ENCODE peak calls at places on chromosomes 12 and 14, in six cellular contexts. B, I, Q, H, R and J are unnamed samples.

GRCh38 chr12:1697253-1697652 is 6.4 kb downstream of the ADIPOR2 start:
- DNase-seq in I (no peak), Q (no peak), R (no peak), B (no peak), H (no peak), J (no peak)

GRCh38 chr12:109057376-109057775 is 5.0 kb downstream of the USP30 start:
- DNase-seq in I (no peak), R (no peak), B (no peak), H (no peak), Q (no peak), J (no peak)

GRCh38 chr14:76091036-76091435 is 60.7 kb upstream of the GPATCH2L start:
- DNase-seq in I (peak), H (no peak), B (no peak), R (no peak), Q (no peak), J (peak)

GRCh38 chr14:72063761-72064282 is 131.6 kb downstream of the RGS6 start:
- DNase-seq in I (no peak), B (no peak), R (no peak), Q (no peak), H (no peak), J (no peak)

GRCh38 chr12:45762185-45763110 is 32.9 kb downstream of the ARID2 start:
- DNase-seq in R (no peak), I (peak), B (peak), Q (peak), H (peak), J (peak)

GRCh38 chr14:24692382-24693352 is 58.7 kb upstream of the GZMB start:
- DNase-seq in B (no peak), H (no peak), R (no peak), Q (no peak), I (no peak), J (no peak)

GRCh38 chr12:50517456-50518048 is 12.8 kb downstream of the DIP2B start:
- DNase-seq in B (peak), I (no peak), H (peak), R (peak), Q (no peak), J (peak)

GRCh38 chr14:23435540-23436326 is at the start of gene MYH7:
- DNase-seq in R (no peak), H (no peak), I (no peak), B (no peak), Q (no peak), J (peak)

GRCh38 chr12:116164976-116165425 is 112.5 kb downstream of the MED13L start:
- DNase-seq in I (no peak), R (no peak), Q (no peak), B (peak), H (peak), J (no peak)

GRCh38 chr12:119115296-119115905 is 63.3 kb upstream of the HSPB8 start:
- DNase-seq in Q (peak), B (peak), R (no peak), I (peak), H (peak), J (peak)

GRCh38 chr14:106141242-106142220 is 615.1 kb downstream of the TMEM121 start:
- DNase-seq in Q (peak), I (peak), H (peak), B (no peak), R (no peak), J (no peak)

GRCh38 chr12:1611775-1612174 is 17.3 kb upstream of the WNT5B start:
- DNase-seq in R (no peak), Q (no peak), H (no peak), I (no peak), B (peak), J (no peak)

GRCh38 chr14:102723650-102724049 is 53.6 kb upstream of the TRAF3 start:
- DNase-seq in Q (no peak), I (no peak), R (no peak), H (no peak), B (no peak), J (no peak)

GRCh38 chr12:117045175-117045997 is 53.8 kb downstream of the TESC start:
- DNase-seq in H (no peak), B (no peak), R (no peak), I (peak), Q (peak), J (peak)

GRCh38 chr12:48084066-48084465 is 21.8 kb downstream of the SENP1 start:
- DNase-seq in H (peak), I (peak), B (peak), Q (peak), R (no peak), J (no peak)

GRCh38 chr14:21486640-21487087 is 9.7 kb downstream of the TOX4 start:
- DNase-seq in I (no peak), R (no peak), H (no peak), B (peak), Q (no peak), J (no peak)

GRCh38 chr14:101821528-101821927 is 60.0 kb downstream of the PPP2R5C start:
- DNase-seq in I (no peak), B (no peak), H (no peak), Q (no peak), R (no peak), J (no peak)

GRCh38 chr14:53613404-53614253 is 343.0 kb downstream of the BMP4 start:
- DNase-seq in H (peak), I (no peak), R (peak), Q (no peak), B (peak), J (peak)

GRCh38 chr12:92044435-92044834 is 101.2 kb downstream of the BTG1 start:
- DNase-seq in I (no peak), Q (no peak), H (no peak), B (no peak), R (no peak), J (no peak)

GRCh38 chr12:126385785-126386184 is 1320.5 kb downstream of the AACS start:
- DNase-seq in B (no peak), R (no peak), Q (no peak), I (no peak), H (no peak), J (no peak)

GRCh38 chr12:64891629-64892028 is 67.2 kb downstream of the TBC1D30 start:
- DNase-seq in I (no peak), H (no peak), R (no peak), Q (no peak), B (no peak), J (no peak)

GRCh38 chr14:71135496-71135895 is 228.2 kb downstream of the PCNX1 start:
- DNase-seq in R (no peak), B (no peak), H (no peak), I (no peak), Q (no peak), J (no peak)

GRCh38 chr14:99316281-99317163 is 44.5 kb upstream of the BCL11B start:
- DNase-seq in B (no peak), H (peak), R (no peak), I (no peak), Q (no peak), J (peak)

GRCh38 chr14:91264151-91265150 is 19.9 kb upstream of the GPR68 start:
- DNase-seq in R (no peak), Q (no peak), B (no peak), I (peak), H (no peak), J (no peak)

GRCh38 chr12:20030847-20031246 is 337.5 kb upstream of the PDE3A start:
- DNase-seq in I (no peak), B (peak), Q (no peak), H (peak), R (no peak), J (no peak)

GRCh38 chr14:61588419-61588901 is 106.9 kb upstream of the HIF1A start:
- DNase-seq in H (no peak), Q (no peak), B (peak), R (no peak), I (no peak), J (no peak)

GRCh38 chr12:49959570-49960473 is 1.9 kb upstream of the AQP5 start:
- DNase-seq in I (no peak), B (no peak), H (peak), R (no peak), Q (no peak), J (no peak)

GRCh38 chr14:71824816-71825215 is 107.4 kb upstream of the RGS6 start:
- DNase-seq in Q (no peak), B (no peak), H (no peak), R (no peak), I (no peak), J (no peak)

GRCh38 chr14:91399868-91400640 is 17.6 kb downstream of the CCDC88C start:
- DNase-seq in R (no peak), B (no peak), I (no peak), H (no peak), Q (no peak), J (no peak)

GRCh38 chr14:103688906-103689902 is 26.0 kb downstream of the XRCC3 start:
- DNase-seq in R (peak), Q (no peak), H (no peak), B (no peak), I (no peak), J (no peak)

GRCh38 chr14:59507063-59507751 is 22.9 kb downstream of the JKAMP start:
- DNase-seq in H (peak), Q (peak), I (peak), R (no peak), B (peak), J (peak)

GRCh38 chr12:107027304-107028053 is 40.5 kb upstream of the MTERF2 start:
- DNase-seq in I (no peak), H (peak), B (peak), Q (peak), R (no peak), J (peak)

GRCh38 chr12:56247923-56248322 is 10.3 kb downstream of the ANKRD52 start:
- DNase-seq in Q (no peak), B (no peak), H (no peak), R (no peak), I (no peak), J (no peak)

DNA sequence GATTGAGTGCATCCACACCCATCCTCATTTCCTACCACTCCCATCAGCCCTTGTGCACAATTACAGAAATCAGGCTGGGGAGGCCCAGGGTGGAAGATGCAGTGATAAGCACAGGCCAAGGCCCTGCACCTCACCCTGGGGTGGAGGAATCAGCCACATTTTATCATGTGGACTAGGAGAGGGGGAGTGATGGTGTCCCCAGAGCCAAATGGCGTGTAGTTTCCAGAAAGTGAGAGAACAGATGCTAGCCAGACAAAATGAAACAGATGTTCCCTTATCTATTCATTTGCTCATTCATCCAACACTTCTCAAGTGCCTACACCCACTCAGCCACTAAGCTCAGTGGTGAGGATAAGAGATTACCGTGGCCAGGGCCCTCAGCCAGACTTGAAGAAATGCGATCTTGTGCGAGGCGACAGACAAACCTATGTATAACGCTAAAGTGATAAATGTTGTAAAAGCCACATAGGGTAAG is 93.6 kb downstream of the STAB2 start:
- DNase-seq in R (no peak), Q (peak), B (peak), I (peak), H (no peak), J (no peak)
- TF ChIP-seq SMC3 in R (no peak), Q (no peak), B (no peak), I (no peak), H (no peak), J (no peak)

GRCh38 chr14:40374221-40374620 is 942.0 kb upstream of the FBXO33 start:
- DNase-seq in R (no peak), B (no peak), H (no peak), I (no peak), Q (no peak), J (no peak)
- TF ChIP-seq SMC3 in R (no peak), B (no peak), H (no peak), I (no peak), Q (no peak), J (no peak)

GRCh38 chr12:5966486-5967095 is 21.5 kb upstream of the ANO2 start:
- DNase-seq in Q (no peak), R (no peak), I (no peak), B (no peak), H (no peak), J (no peak)
- TF ChIP-seq SMC3 in Q (no peak), R (no peak), I (no peak), B (no peak), H (no peak), J (no peak)

DNA sequence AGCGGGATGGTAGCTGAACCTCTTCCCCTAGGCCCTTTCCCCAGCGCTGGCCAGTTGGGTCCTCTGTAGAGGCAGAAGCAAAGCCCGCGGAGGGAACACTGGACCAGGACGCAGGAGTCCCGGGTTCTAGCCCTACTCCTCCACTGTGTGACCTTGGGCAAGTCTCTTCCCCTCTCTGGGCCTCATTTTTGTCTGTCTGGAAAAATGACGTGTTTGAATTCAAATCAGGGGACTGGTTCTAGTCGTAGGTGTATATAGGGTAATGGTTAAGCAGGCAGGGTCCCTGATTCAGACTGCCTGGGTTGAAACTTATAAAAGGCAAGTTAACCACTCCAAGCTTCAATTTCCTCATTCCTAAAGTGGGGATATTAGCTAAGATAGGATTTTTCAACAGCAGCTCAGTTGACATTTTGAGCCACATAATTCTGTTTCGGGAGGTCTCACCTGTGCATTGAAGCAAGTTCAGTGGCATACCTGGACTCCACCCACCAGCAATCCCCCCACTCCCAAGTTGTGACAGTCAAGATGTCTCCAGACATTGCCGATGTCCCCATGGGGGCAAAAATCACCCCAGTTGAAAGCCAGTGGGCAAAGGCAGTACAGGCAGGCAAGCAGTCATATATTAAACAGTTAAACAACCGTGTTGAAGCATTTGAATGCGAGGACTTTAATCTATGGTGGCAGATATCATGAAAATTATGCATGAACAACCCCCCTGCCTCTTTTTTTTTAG is 899 bp downstream of the TPCN1 start:
- DNase-seq in R (no peak), B (no peak), H (no peak), I (peak), Q (no peak), J (no peak)
- TF ChIP-seq SMC3 in R (no peak), B (no peak), H (no peak), I (no peak), Q (no peak), J (no peak)

DNA sequence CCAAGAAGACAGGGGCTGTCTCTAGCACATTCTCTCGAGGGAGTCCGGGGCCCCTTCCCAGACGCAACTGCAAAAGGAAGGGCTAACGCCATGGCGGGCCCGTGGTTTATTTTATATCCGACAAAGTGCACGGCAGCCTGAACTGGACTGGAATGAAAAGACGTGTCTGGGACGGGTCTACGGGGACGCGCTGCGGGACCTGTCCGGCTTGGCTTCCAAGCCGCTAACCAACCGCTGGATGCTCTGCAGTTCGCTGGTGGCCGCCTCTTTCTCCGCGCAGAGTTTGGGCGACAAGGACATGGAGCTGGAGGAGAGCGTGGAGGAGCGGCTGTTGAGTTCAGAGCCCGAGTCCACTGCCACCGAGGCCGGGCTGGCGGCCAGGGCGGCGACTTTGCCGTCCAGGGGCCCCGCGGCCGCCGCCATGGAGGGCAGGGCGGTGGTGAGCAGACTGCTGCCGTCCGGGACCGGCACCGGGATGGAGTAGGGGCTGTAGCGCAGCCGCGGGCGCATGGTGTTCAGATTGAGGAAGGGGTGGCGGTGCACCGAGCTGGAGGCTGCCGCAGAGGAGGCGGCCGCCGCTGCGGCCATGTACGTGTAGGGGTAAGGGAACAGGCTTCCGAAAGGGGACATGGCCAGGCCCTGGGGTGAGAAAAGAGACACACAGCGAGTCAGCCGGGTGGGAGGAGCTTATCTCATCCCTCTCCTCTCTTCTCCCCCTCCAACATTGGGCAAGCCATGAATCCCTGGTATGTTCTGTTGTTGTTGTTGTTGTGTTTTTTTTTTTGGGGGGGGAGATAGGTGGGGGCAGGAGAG is 12.1 kb downstream of the TBX3 start:
- DNase-seq in R (no peak), B (peak), H (no peak), I (no peak), Q (peak), J (no peak)
- TF ChIP-seq SMC3 in R (no peak), B (no peak), H (no peak), I (no peak), Q (no peak), J (no peak)

GRCh38 chr14:79555429-79555828 is 655.9 kb downstream of the DIO2 start:
- DNase-seq in B (no peak), I (no peak), H (no peak), Q (no peak), R (no peak), J (no peak)
- TF ChIP-seq SMC3 in B (no peak), I (no peak), H (no peak), Q (no peak), R (no peak), J (no peak)

GRCh38 chr14:65301862-65302539 is 110.5 kb upstream of the FUT8 start:
- DNase-seq in H (no peak), R (peak), Q (no peak), B (no peak), I (peak), J (peak)

GRCh38 chr14:65302571-65303184 is 109.9 kb upstream of the FUT8 start:
- DNase-seq in B (no peak), H (no peak), R (peak), Q (no peak), I (no peak), J (no peak)

GRCh38 chr14:65304239-65304638 is 108.3 kb upstream of the FUT8 start:
- DNase-seq in I (no peak), R (no peak), B (no peak), H (no peak), Q (no peak), J (no peak)

GRCh38 chr14:65303902-65304222 is 108.7 kb upstream of the FUT8 start:
- DNase-seq in H (no peak), Q (no peak), R (no peak), B (no peak), I (no peak), J (no peak)

DNA sequence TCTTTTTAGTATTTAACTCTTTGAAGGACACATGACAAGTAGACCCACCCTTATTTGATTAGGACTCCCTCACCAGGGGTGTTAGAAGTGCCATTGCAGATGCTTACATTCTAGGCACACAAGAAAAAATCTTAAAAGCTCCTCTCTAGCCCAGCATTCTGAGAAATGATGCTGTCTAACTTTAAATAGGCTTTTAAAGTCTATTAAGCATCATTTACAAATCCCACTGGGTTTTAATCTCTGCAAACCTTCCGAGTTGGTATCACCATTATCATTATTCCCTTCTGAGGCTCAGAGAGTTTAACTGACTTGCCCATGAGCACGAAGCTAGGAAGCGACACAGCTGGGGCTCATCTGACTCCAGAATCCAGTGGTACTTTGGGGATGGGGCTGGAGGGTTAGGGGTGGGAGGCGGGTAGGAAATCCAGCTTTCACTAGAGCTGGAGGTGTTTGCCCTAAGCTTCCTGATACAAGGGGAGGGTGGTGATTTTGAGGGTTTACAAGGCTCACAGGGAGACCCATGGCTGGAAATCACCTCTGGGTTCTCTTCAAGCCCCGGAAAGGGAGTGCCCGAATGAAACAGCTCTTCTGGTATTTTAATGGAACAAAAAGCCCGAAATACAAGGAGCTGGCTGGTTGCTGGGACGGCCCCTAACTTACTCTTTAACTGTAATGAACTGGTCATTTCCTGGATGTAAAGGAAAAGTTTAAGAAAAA is 109.2 kb upstream of the FUT8 start:
- DNase-seq in Q (no peak), B (peak), R (no peak), I (no peak), H (no peak), J (no peak)
- TF ChIP-seq SMC3 in Q (no peak), B (no peak), R (peak), I (no peak), H (no peak), J (no peak)